ENCODE peak calls at places on chromosomes 5 and 9, in ten cellular contexts. F, H, Q, Z, T, Y, L, P, B and S are unnamed samples.

GRCh38 chr9:91422832-91423711 is 560 bp downstream of the NFIL3 start:
- DNase-seq in F (peak), H (peak), Q (peak), Z (peak), T (peak), Y (peak), L (peak), P (peak), B (peak), S (peak)

GRCh38 chr9:82184524-82184923 is 196.0 kb downstream of the SPATA31D1 start:
- DNase-seq in F (no peak), H (no peak), Q (no peak), Z (no peak), T (no peak), Y (no peak), L (no peak), P (no peak), B (no peak), S (no peak)

GRCh38 chr5:89827388-89827787 is 582.2 kb downstream of the CETN3 start:
- DNase-seq in F (no peak), H (no peak), Q (no peak), Z (no peak), T (no peak), Y (no peak), L (no peak), P (peak), B (no peak), S (no peak)

GRCh38 chr5:42798284-42799240 is 13.1 kb downstream of the SELENOP start:
- DNase-seq in F (no peak), H (no peak), Q (no peak), Z (no peak), T (no peak), Y (no peak), L (no peak), P (no peak), B (no peak), S (no peak)

GRCh38 chr5:56711191-56711590 is 104.2 kb upstream of the MAP3K1 start:
- DNase-seq in F (peak), H (no peak), Q (no peak), Z (no peak), T (no peak), Y (no peak), L (no peak), P (peak), B (no peak), S (peak)

GRCh38 chr9:128992995-128993394 is 35.1 kb downstream of the SH3GLB2 start:
- DNase-seq in F (peak), H (peak), Q (no peak), Z (no peak), T (no peak), Y (peak), L (no peak), P (peak), B (no peak), S (no peak)

GRCh38 chr5:36950586-36951457 is 74.3 kb downstream of the NIPBL start:
- DNase-seq in F (peak), H (no peak), Q (no peak), Z (no peak), T (no peak), Y (no peak), L (no peak), P (peak), B (no peak), S (peak)

GRCh38 chr5:134131578-134132350 is 17.3 kb downstream of the TCF7 start:
- DNase-seq in F (no peak), H (no peak), Q (no peak), Z (no peak), T (no peak), Y (no peak), L (no peak), P (no peak), B (no peak), S (no peak)

GRCh38 chr5:55172937-55173695 is at the start of gene CDC20B:
- DNase-seq in F (peak), H (peak), Q (no peak), Z (peak), T (peak), Y (peak), L (peak), P (peak), B (peak), S (peak)

GRCh38 chr9:108776920-108777650 is 78.7 kb downstream of the ACTL7B start:
- DNase-seq in F (peak), H (no peak), Q (no peak), Z (no peak), T (no peak), Y (no peak), L (no peak), P (peak), B (no peak), S (no peak)
- TF ChIP-seq CTCF in F (peak), H (peak), Q (no peak), Z (no peak), T (no peak), Y (peak), L (no peak), P (peak), B (no peak), S (no peak)

GRCh38 chr5:40904994-40905306 is 4.3 kb upstream of the C7 start:
- DNase-seq in F (no peak), H (no peak), Q (no peak), Z (no peak), T (no peak), Y (no peak), L (no peak), P (no peak), B (no peak), S (no peak)
- TF ChIP-seq CTCF in F (no peak), H (peak), Q (no peak), Z (no peak), T (no peak), Y (no peak), L (no peak), P (no peak), B (no peak), S (peak)

DNA sequence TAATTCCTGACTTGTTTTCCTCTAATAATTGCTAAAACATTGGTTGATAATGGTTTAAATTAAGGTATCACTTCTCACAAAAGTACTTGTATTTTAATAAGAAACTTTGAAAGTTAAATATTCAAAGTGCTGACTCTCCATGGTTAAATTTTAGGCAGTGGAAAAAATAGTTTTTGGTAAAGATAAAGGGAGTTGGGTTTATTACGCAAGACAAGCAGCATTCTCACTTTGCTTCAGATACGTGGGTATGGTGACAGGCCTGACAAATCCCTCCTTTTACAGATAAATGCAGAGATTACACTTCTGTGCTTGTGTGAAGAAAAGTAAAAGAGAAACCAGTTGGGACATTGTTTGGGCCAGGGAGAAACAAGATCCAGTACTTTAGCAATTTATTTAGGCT is 14.5 kb upstream of the FAM170A start:
- DNase-seq in F (no peak), H (no peak), Q (no peak), Z (no peak), T (no peak), Y (no peak), L (no peak), P (no peak), B (no peak), S (no peak)
- TF ChIP-seq CTCF in F (no peak), H (no peak), Q (no peak), Z (no peak), T (no peak), Y (no peak), L (no peak), P (no peak), B (no peak), S (no peak)

GRCh38 chr9:107734231-107735014 is 244.9 kb upstream of the KLF4 start:
- DNase-seq in F (peak), H (no peak), Q (no peak), Z (peak), T (no peak), Y (no peak), L (no peak), P (peak), B (no peak), S (peak)
- TF ChIP-seq CTCF in F (peak), H (no peak), Q (no peak), Z (no peak), T (no peak), Y (peak), L (no peak), P (peak), B (no peak), S (no peak)

GRCh38 chr9:106860731-106861584 is 2.0 kb upstream of the ZNF462 start:
- DNase-seq in F (no peak), H (peak), Q (peak), Z (no peak), T (peak), Y (peak), L (no peak), P (peak), B (no peak), S (no peak)

GRCh38 chr9:106861585-106862114 is 1.3 kb upstream of the ZNF462 start:
- DNase-seq in F (no peak), H (no peak), Q (no peak), Z (no peak), T (no peak), Y (no peak), L (no peak), P (no peak), B (no peak), S (no peak)

GRCh38 chr9:106859957-106860715 is 2.8 kb upstream of the ZNF462 start:
- DNase-seq in F (no peak), H (peak), Q (peak), Z (no peak), T (peak), Y (peak), L (no peak), P (peak), B (no peak), S (no peak)

GRCh38 chr9:106862946-106863740 is at the start of gene ZNF462:
- DNase-seq in F (peak), H (peak), Q (peak), Z (no peak), T (peak), Y (peak), L (no peak), P (peak), B (no peak), S (peak)

GRCh38 chr9:106862115-106862945 is 636 bp upstream of the ZNF462 start:
- DNase-seq in F (no peak), H (peak), Q (peak), Z (no peak), T (peak), Y (peak), L (no peak), P (peak), B (no peak), S (peak)
- TF ChIP-seq CTCF in F (peak), H (peak), Q (no peak), Z (no peak), T (no peak), Y (peak), L (no peak), P (peak), B (no peak), S (no peak)

DNA sequence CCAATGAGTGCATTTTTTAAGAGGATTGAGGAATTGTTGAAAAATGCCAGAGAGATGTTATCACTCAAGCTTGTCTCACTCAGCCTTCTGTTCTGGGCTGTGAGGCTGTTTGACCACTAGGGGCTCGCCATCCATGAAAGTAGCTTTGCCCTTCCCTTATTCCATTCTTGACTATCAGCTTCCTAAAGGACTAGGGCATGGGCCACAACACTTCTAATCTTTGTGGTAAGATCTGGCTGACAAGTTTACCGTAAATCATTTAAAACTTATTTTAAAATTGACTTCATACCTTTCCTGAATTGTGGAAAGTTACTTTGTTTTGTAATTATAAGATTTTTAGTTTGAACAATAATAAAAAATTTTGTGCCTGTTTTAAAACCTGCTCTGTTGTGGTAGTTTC is 49.5 kb downstream of the TJP2 start:
- DNase-seq in F (peak), H (peak), Q (no peak), Z (no peak), T (no peak), Y (peak), L (no peak), P (peak), B (no peak), S (peak)
- TF ChIP-seq CTCF in F (peak), H (peak), Q (peak), Z (peak), T (peak), Y (peak), L (no peak), P (peak), B (no peak), S (peak)

GRCh38 chr9:19521205-19521604 is 112.4 kb downstream of the ACER2 start:
- DNase-seq in F (no peak), H (no peak), Q (no peak), Z (no peak), T (no peak), Y (no peak), L (no peak), P (no peak), B (no peak), S (no peak)
- TF ChIP-seq CTCF in F (no peak), H (peak), Q (no peak), Z (no peak), T (no peak), Y (no peak), L (no peak), P (no peak), B (no peak), S (no peak)

GRCh38 chr9:134218230-134218629 is 53.9 kb upstream of the RNU6ATAC start:
- DNase-seq in F (no peak), H (no peak), Q (no peak), Z (no peak), T (no peak), Y (no peak), L (no peak), P (no peak), B (no peak), S (no peak)

GRCh38 chr9:134216449-134216951 is 52.1 kb upstream of the RNU6ATAC start:
- DNase-seq in F (no peak), H (no peak), Q (no peak), Z (no peak), T (no peak), Y (no peak), L (peak), P (no peak), B (no peak), S (no peak)

GRCh38 chr9:134216961-134217360 is 52.6 kb upstream of the RNU6ATAC start:
- DNase-seq in F (no peak), H (no peak), Q (no peak), Z (no peak), T (no peak), Y (no peak), L (no peak), P (no peak), B (no peak), S (no peak)

GRCh38 chr9:134215709-134216448 is 51.5 kb upstream of the RNU6ATAC start:
- DNase-seq in F (no peak), H (no peak), Q (no peak), Z (no peak), T (no peak), Y (no peak), L (peak), P (peak), B (no peak), S (peak)

GRCh38 chr9:134217431-134218210 is 53.3 kb upstream of the RNU6ATAC start:
- DNase-seq in F (no peak), H (no peak), Q (no peak), Z (no peak), T (no peak), Y (no peak), L (no peak), P (peak), B (no peak), S (no peak)
- TF ChIP-seq CTCF in F (no peak), H (peak), Q (no peak), Z (no peak), T (no peak), Y (no peak), L (no peak), P (no peak), B (no peak), S (peak)

GRCh38 chr5:147995846-147996245 is 67.9 kb upstream of the SPINK5 start:
- DNase-seq in F (no peak), H (no peak), Q (no peak), Z (no peak), T (no peak), Y (no peak), L (no peak), P (no peak), B (no peak), S (no peak)

GRCh38 chr5:147998704-147999103 is 65.1 kb upstream of the SPINK5 start:
- DNase-seq in F (no peak), H (no peak), Q (no peak), Z (no peak), T (no peak), Y (no peak), L (no peak), P (no peak), B (no peak), S (no peak)

GRCh38 chr5:148000036-148000435 is 63.7 kb upstream of the SPINK5 start:
- DNase-seq in F (no peak), H (no peak), Q (no peak), Z (no peak), T (no peak), Y (no peak), L (no peak), P (no peak), B (no peak), S (no peak)

DNA sequence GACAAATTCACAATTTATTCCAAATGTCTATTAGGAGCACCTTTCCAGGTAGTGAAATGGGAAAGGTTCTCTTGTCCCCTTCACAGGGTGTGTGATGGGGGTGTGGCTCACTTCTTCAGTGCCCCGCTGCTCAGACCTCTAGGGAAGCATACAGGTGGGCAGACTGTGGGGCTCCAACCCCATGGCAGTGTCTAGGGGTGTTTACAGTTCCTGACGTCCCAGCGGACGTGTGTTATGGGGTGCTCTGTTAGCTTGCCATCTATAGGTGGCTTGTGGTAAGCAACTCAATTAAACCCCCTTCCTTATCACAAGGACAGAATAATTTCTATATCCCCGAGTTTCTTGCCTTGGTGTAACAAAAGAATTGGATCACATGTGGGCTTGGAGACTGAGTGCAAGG is 67.4 kb upstream of the SPINK5 start:
- DNase-seq in F (no peak), H (no peak), Q (no peak), Z (no peak), T (no peak), Y (no peak), L (no peak), P (no peak), B (no peak), S (no peak)
- TF ChIP-seq CTCF in F (no peak), H (peak), Q (no peak), Z (no peak), T (no peak), Y (no peak), L (no peak), P (no peak), B (no peak), S (no peak)